ENCODE peak calls at places on chromosomes 11 and 22, in nine cellular contexts. V is right atrium auricular region, Q is OCI-LY7, B is A549, S is astrocyte, R is mucosa of descending colon, O is IMR-90, I is adrenal gland, Z is lung. M is an unnamed sample. For H3K4me1, the result is how much of the 10 kb centered on the place peaks cover.

GRCh38 chr11:64718084-64718779 is 4.8 kb downstream of the NRXN2 start:
- DNase-seq in V (no peak), Q (no peak), B (no peak), S (no peak), R (no peak), O (no peak), I (no peak), Z (no peak), M (no peak)

GRCh38 chr11:95925011-95925410 is 1.1 kb upstream of the MTMR2 start:
- DNase-seq in V (no peak), Q (no peak), B (peak), S (peak), R (no peak), O (peak), I (no peak), Z (no peak), M (no peak)

GRCh38 chr11:62266558-62266957 is 3.4 kb upstream of the SCGB2A2 start:
- DNase-seq in V (no peak), Q (no peak), B (no peak), S (peak), R (no peak), O (peak), I (no peak), Z (no peak), M (no peak)

GRCh38 chr11:72712876-72713275 is 38.7 kb upstream of the PDE2A start:
- DNase-seq in V (no peak), Q (no peak), B (no peak), S (no peak), R (no peak), O (no peak), I (no peak), Z (no peak), M (no peak)

GRCh38 chr11:75193271-75193670 is 42.4 kb downstream of the SLCO2B1 start:
- DNase-seq in V (no peak), Q (no peak), B (no peak), S (no peak), R (no peak), O (no peak), I (no peak), Z (no peak), M (no peak)

GRCh38 chr11:76978818-76979217 is 55.4 kb upstream of the B3GNT6 start:
- DNase-seq in V (no peak), Q (no peak), B (no peak), S (no peak), R (no peak), O (no peak), I (no peak), Z (no peak), M (no peak)

GRCh38 chr11:103842795-103843194 is 193.6 kb upstream of the DDI1 start:
- DNase-seq in V (no peak), Q (no peak), B (no peak), S (peak), R (no peak), O (peak), I (no peak), Z (no peak), M (no peak)

GRCh38 chr22:16866167-16866566 is 41.0 kb upstream of the XKR3 start:
- DNase-seq in V (no peak), Q (no peak), B (no peak), S (no peak), R (no peak), O (no peak), I (peak), Z (no peak), M (no peak)

GRCh38 chr22:30077279-30077678 is 3.0 kb upstream of the HORMAD2 start:
- DNase-seq in V (no peak), Q (no peak), B (no peak), S (no peak), R (no peak), O (no peak), I (no peak), Z (no peak), M (no peak)

GRCh38 chr22:30078320-30079311 is 1.6 kb upstream of the HORMAD2 start:
- DNase-seq in V (no peak), Q (no peak), B (no peak), S (no peak), R (no peak), O (no peak), I (no peak), Z (peak), M (no peak)

GRCh38 chr22:30074994-30075393 is 5.3 kb upstream of the HORMAD2 start:
- DNase-seq in V (no peak), Q (no peak), B (no peak), S (no peak), R (no peak), O (no peak), I (no peak), Z (no peak), M (no peak)

GRCh38 chr22:30074147-30074546 is 6.1 kb upstream of the HORMAD2 start:
- DNase-seq in V (no peak), Q (no peak), B (no peak), S (no peak), R (no peak), O (no peak), I (no peak), Z (no peak), M (no peak)

GRCh38 chr22:30073743-30074142 is 6.5 kb upstream of the HORMAD2 start:
- DNase-seq in V (no peak), Q (no peak), B (no peak), S (no peak), R (no peak), O (peak), I (no peak), Z (no peak), M (no peak)
- H3K4me1 ChIP-seq in V (under half), Q (under half), B (under half), S (under half), R (under half), O (under half), I (under half), Z (under half), M (under half)

DNA sequence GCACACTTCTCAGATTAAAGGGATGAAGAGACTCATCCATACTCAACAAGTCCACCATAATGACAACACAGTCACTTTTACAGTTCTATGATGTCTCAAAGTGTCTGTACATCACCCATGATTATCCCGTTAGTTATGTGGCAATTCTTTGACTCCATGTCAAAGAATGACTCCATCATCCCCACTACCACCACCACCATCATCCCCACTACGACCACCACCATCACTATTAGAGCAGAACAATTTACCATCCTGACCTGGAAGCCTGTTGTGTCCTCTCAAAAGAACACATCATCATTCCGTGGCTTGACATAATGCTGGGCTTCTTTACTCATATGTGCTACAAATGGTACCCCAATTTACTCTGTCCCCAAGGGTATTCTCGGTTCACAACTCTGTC is 13.7 kb downstream of the PRR5L start:
- DNase-seq in V (no peak), Q (no peak), B (no peak), S (no peak), R (no peak), O (peak), I (no peak), Z (no peak), M (no peak)
- H3K4me3 ChIP-seq in V (no peak), Q (no peak), B (no peak), S (no peak), R (no peak), O (no peak), I (no peak), Z (no peak), M (no peak)

GRCh38 chr22:20857247-20857643 is 1.4 kb downstream of the PI4KA start:
- DNase-seq in V (no peak), Q (no peak), B (no peak), S (no peak), R (no peak), O (no peak), I (peak), Z (no peak), M (no peak)

GRCh38 chr22:20862540-20862939 is 3.7 kb downstream of the SNAP29 start:
- DNase-seq in V (no peak), Q (no peak), B (no peak), S (no peak), R (no peak), O (no peak), I (no peak), Z (no peak), M (no peak)

GRCh38 chr22:20858615-20859416 is at the start of the genes PI4KA and SNAP29:
- DNase-seq in V (peak), Q (peak), B (peak), S (peak), R (peak), O (peak), I (peak), Z (peak), M (peak)

GRCh38 chr22:20859615-20860014 is 808 bp downstream of the SNAP29 start:
- DNase-seq in V (no peak), Q (peak), B (no peak), S (no peak), R (no peak), O (no peak), I (no peak), Z (no peak), M (no peak)

GRCh38 chr22:20857838-20858614 is 585 bp downstream of the PI4KA start:
- DNase-seq in V (peak), Q (peak), B (peak), S (peak), R (peak), O (peak), I (peak), Z (peak), M (peak)
- TF ChIP-seq CTCF in V (no peak), Q (no peak), B (no peak), S (no peak), R (no peak), O (no peak), I (no peak), Z (no peak), M (no peak)

DNA sequence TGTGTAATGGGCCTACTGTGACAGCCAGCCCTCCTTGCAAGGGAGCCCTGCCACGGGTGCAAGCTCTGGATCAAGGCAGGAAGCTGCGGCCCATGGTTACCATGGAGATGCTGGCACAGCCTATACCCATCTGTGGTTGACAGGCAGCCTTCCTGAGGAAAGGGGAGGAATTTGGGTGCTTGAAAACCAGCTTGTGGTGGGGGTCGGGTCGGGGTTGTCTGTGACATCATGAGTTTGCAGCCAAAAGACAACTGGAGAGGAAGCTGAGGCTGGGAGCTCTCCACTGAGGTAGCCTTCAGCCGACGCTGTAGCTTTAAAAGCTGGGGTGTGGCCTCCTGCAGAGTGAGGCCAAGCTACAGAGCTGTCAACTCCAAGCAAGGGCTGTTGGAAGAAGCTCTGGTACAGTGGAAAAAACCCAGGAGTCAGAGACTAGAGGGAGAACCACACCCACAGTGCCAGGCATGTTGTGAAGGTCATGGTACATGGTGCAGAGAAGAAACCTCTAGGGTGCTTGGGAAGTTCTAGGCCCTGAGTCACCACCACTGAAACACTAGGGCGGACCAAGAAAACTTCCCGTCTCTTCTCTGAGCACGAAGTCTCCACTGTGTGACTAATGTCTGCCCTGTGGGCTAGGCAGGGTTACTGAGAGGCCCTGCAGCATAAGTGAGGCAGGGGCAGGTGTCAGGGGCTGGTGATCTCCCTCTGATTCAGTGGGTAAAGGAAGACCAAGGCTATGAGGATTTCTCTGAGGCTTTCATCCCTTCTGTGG is 10.8 kb upstream of the LDHA start:
- DNase-seq in V (peak), Q (peak), B (peak), S (peak), R (peak), O (peak), I (peak), Z (peak), M (peak)
- H3K4me1 ChIP-seq in V (under half), Q (under half), B (half or more), S (under half), R (under half), O (under half), I (under half), Z (under half), M (under half)

GRCh38 chr11:134921938-134922337 is 509.9 kb upstream of the B3GAT1 start:
- DNase-seq in V (no peak), Q (no peak), B (no peak), S (no peak), R (no peak), O (no peak), I (no peak), Z (no peak), M (no peak)
- H3K4me3 ChIP-seq in V (no peak), Q (no peak), B (no peak), S (no peak), R (no peak), O (no peak), I (no peak), Z (no peak), M (no peak)

GRCh38 chr22:45462034-45462655 is 40.5 kb upstream of the FBLN1 start:
- DNase-seq in V (no peak), Q (peak), B (no peak), S (no peak), R (no peak), O (no peak), I (no peak), Z (no peak), M (no peak)
- TF ChIP-seq CTCF in V (no peak), Q (peak), B (no peak), S (no peak), R (no peak), O (no peak), I (no peak), Z (no peak), M (no peak)

GRCh38 chr11:68545347-68545746 is 84.8 kb downstream of the PPP6R3 start:
- DNase-seq in V (no peak), Q (no peak), B (no peak), S (no peak), R (no peak), O (no peak), I (no peak), Z (no peak), M (no peak)
- H3K4me1 ChIP-seq in V (half or more), Q (under half), B (under half), S (under half), R (under half), O (under half), I (under half), Z (under half), M (under half)

GRCh38 chr11:45063669-45064068 is 82.8 kb upstream of the PRDM11 start:
- DNase-seq in V (no peak), Q (no peak), B (no peak), S (no peak), R (no peak), O (no peak), I (no peak), Z (no peak), M (no peak)
- H3K4me3 ChIP-seq in V (no peak), Q (no peak), B (no peak), S (no peak), R (no peak), O (no peak), I (no peak), Z (no peak), M (no peak)

M was measured in ascending aorta.